ENCODE peak calls at places on chromosomes 4 and X, in five cellular contexts. One of them, this sample, is unnamed.

GRCh38 chrX:134631404-134632346 is 26.6 kb downstream of the PLAC1 start:
- DNase-seq in HCT116: no peak
- DNase-seq in A549: no peak
- DNase-seq in GM12878: no peak
- DNase-seq in IMR-90: peak
- DNase-seq in this sample: no peak

GRCh38 chrX:21781525-21781924 is 23.6 kb upstream of the SMPX start:
- DNase-seq in GM12878: no peak
- DNase-seq in IMR-90: peak
- DNase-seq in A549: no peak
- DNase-seq in HCT116: no peak
- DNase-seq in this sample: no peak

GRCh38 chrX:72003811-72004750 is 93.4 kb downstream of the NHSL2 start:
- DNase-seq in GM12878: no peak
- DNase-seq in HCT116: peak
- DNase-seq in A549: peak
- DNase-seq in IMR-90: no peak
- DNase-seq in this sample: peak

GRCh38 chr4:2387829-2388228 is 30.6 kb downstream of the ZFYVE28 start:
- DNase-seq in IMR-90: no peak
- DNase-seq in GM12878: no peak
- DNase-seq in A549: no peak
- DNase-seq in HCT116: no peak
- DNase-seq in this sample: no peak

GRCh38 chr4:39053983-39054382 is 8.0 kb upstream of the KLHL5 start:
- DNase-seq in A549: no peak
- DNase-seq in HCT116: no peak
- DNase-seq in GM12878: no peak
- DNase-seq in IMR-90: no peak
- DNase-seq in this sample: no peak

GRCh38 chrX:17443546-17443945 is 68.5 kb downstream of the NHS start:
- DNase-seq in HCT116: no peak
- DNase-seq in IMR-90: no peak
- DNase-seq in A549: no peak
- DNase-seq in GM12878: no peak
- DNase-seq in this sample: no peak

GRCh38 chr4:8344387-8344786 is 74.8 kb downstream of the HTRA3 start:
- DNase-seq in A549: no peak
- DNase-seq in HCT116: no peak
- DNase-seq in IMR-90: no peak
- DNase-seq in GM12878: no peak
- DNase-seq in this sample: no peak

GRCh38 chr4:11791808-11792207 is 363.1 kb upstream of the HS3ST1 start:
- DNase-seq in GM12878: no peak
- DNase-seq in A549: no peak
- DNase-seq in HCT116: no peak
- DNase-seq in IMR-90: no peak
- DNase-seq in this sample: no peak

GRCh38 chrX:119736206-119736764 is 22.1 kb upstream of the SOWAHD start:
- DNase-seq in GM12878: no peak
- DNase-seq in IMR-90: peak
- DNase-seq in HCT116: no peak
- DNase-seq in A549: no peak
- DNase-seq in this sample: no peak

GRCh38 chr4:186700746-186701145 is 22.9 kb downstream of the FAT1 start:
- DNase-seq in IMR-90: peak
- DNase-seq in GM12878: no peak
- DNase-seq in A549: no peak
- DNase-seq in HCT116: no peak
- DNase-seq in this sample: no peak

GRCh38 chr4:1226167-1226514 is 22.8 kb downstream of the CTBP1 start:
- DNase-seq in IMR-90: no peak
- DNase-seq in GM12878: no peak
- DNase-seq in A549: no peak
- DNase-seq in HCT116: no peak
- DNase-seq in this sample: no peak

GRCh38 chr4:36332023-36332781 is 50.8 kb downstream of the DTHD1 start:
- DNase-seq in GM12878: peak
- DNase-seq in IMR-90: no peak
- DNase-seq in HCT116: no peak
- DNase-seq in A549: no peak
- DNase-seq in this sample: peak

GRCh38 chrX:16310326-16310725 is 143.0 kb downstream of the MAGEB17 start:
- DNase-seq in IMR-90: no peak
- DNase-seq in HCT116: no peak
- DNase-seq in GM12878: no peak
- DNase-seq in A549: no peak
- DNase-seq in this sample: no peak

GRCh38 chr4:15488658-15489470 is 19.2 kb downstream of the CC2D2A start:
- DNase-seq in IMR-90: peak
- DNase-seq in GM12878: no peak
- DNase-seq in A549: no peak
- DNase-seq in HCT116: no peak
- DNase-seq in this sample: no peak

GRCh38 chr4:93813092-93813491 is 15.5 kb upstream of the ATOH1 start:
- DNase-seq in HCT116: no peak
- DNase-seq in A549: no peak
- DNase-seq in GM12878: no peak
- DNase-seq in IMR-90: no peak
- DNase-seq in this sample: no peak

GRCh38 chrX:17535229-17535628 is 160.2 kb downstream of the NHS start:
- DNase-seq in GM12878: no peak
- DNase-seq in IMR-90: peak
- DNase-seq in HCT116: peak
- DNase-seq in A549: peak
- DNase-seq in this sample: no peak

GRCh38 chr4:142846105-142846728 is at the start of gene INPP4B:
- DNase-seq in GM12878: no peak
- DNase-seq in IMR-90: peak
- DNase-seq in A549: peak
- DNase-seq in HCT116: peak
- DNase-seq in this sample: no peak

GRCh38 chr4:145808021-145808650 is 128.2 kb downstream of the C4orf51 start:
- DNase-seq in GM12878: peak
- DNase-seq in HCT116: peak
- DNase-seq in IMR-90: peak
- DNase-seq in A549: peak
- DNase-seq in this sample: no peak

GRCh38 chr4:148651991-148652390 is 209.8 kb upstream of the NR3C2 start:
- DNase-seq in A549: no peak
- DNase-seq in IMR-90: no peak
- DNase-seq in GM12878: no peak
- DNase-seq in HCT116: no peak
- DNase-seq in this sample: no peak

GRCh38 chrX:68748030-68748429 is 80.8 kb upstream of the EFNB1 start:
- DNase-seq in IMR-90: no peak
- DNase-seq in GM12878: no peak
- DNase-seq in HCT116: no peak
- DNase-seq in A549: no peak
- DNase-seq in this sample: no peak

GRCh38 chrX:54921427-54922021 is 900 bp downstream of the TRO start:
- DNase-seq in HCT116: no peak
- DNase-seq in GM12878: no peak
- DNase-seq in IMR-90: peak
- DNase-seq in A549: no peak
- DNase-seq in this sample: peak

GRCh38 chrX:106917830-106918500 is 2.2 kb upstream of the CLDN2 start:
- DNase-seq in A549: peak
- DNase-seq in IMR-90: peak
- DNase-seq in GM12878: no peak
- DNase-seq in HCT116: peak
- DNase-seq in this sample: no peak

GRCh38 chrX:50497067-50497466 is 26.4 kb upstream of the DGKK start:
- DNase-seq in GM12878: no peak
- DNase-seq in A549: no peak
- DNase-seq in IMR-90: no peak
- DNase-seq in HCT116: no peak
- DNase-seq in this sample: no peak

GRCh38 chr4:125833-126232 is 1.5 kb downstream of the ZNF718 start:
- DNase-seq in GM12878: no peak
- DNase-seq in HCT116: no peak
- DNase-seq in IMR-90: no peak
- DNase-seq in A549: no peak
- DNase-seq in this sample: no peak

GRCh38 chr4:577499-578450 is 1.7 kb upstream of the TMEM271 start:
- DNase-seq in IMR-90: no peak
- DNase-seq in HCT116: no peak
- DNase-seq in GM12878: no peak
- DNase-seq in A549: no peak
- DNase-seq in this sample: peak

GRCh38 chr4:153474251-153474650 is 8.1 kb downstream of the TMEM131L start:
- DNase-seq in IMR-90: no peak
- DNase-seq in A549: no peak
- DNase-seq in HCT116: no peak
- DNase-seq in GM12878: no peak
- DNase-seq in this sample: no peak

GRCh38 chrX:55754861-55755294 is 37.3 kb downstream of the RRAGB start:
- DNase-seq in A549: no peak
- DNase-seq in GM12878: peak
- DNase-seq in HCT116: no peak
- DNase-seq in IMR-90: no peak
- DNase-seq in this sample: no peak

DNA sequence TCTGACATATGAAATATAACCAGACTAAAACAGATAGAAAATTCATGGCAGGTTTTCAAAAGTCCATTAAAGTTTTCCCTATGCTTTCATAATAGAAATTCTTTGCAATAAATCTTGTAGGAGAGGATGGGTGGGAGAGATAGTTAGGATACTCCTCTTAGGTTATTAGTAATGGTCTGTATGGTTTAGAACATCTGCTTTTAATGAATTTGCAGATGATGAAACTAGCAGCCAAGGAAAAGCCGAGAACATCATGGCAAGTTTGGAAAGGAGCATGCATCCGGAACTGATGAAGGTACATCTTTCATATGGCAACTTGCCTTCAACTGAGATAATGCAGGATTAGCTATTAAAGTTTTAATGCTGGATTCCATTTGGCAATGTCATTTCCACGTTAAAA is 70.7 kb downstream of the DOCK11 start:
- DNase-seq in IMR-90: peak
- DNase-seq in A549: no peak
- DNase-seq in GM12878: no peak
- DNase-seq in HCT116: no peak
- DNase-seq in this sample: no peak
- TF ChIP-seq CEBPB in IMR-90: no peak
- TF ChIP-seq CEBPB in A549: no peak
- TF ChIP-seq CEBPB in GM12878: no peak
- TF ChIP-seq CEBPB in HCT116: no peak
- TF ChIP-seq CEBPB in this sample: no peak

GRCh38 chr4:108620933-108621905 is 843 bp downstream of the RPL34 start:
- DNase-seq in A549: no peak
- DNase-seq in HCT116: no peak
- DNase-seq in GM12878: no peak
- DNase-seq in IMR-90: peak
- DNase-seq in this sample: no peak

GRCh38 chr4:108622828-108623227 is 2.5 kb downstream of the RPL34 start:
- DNase-seq in GM12878: no peak
- DNase-seq in A549: no peak
- DNase-seq in HCT116: no peak
- DNase-seq in IMR-90: no peak
- DNase-seq in this sample: no peak

GRCh38 chr4:108619372-108620100 is 840 bp upstream of the RPL34 start:
- DNase-seq in HCT116: no peak
- DNase-seq in IMR-90: no peak
- DNase-seq in A549: no peak
- DNase-seq in GM12878: no peak
- DNase-seq in this sample: no peak

GRCh38 chr4:108622022-108622421 is 1.6 kb downstream of the RPL34 start:
- DNase-seq in A549: no peak
- DNase-seq in IMR-90: no peak
- DNase-seq in GM12878: no peak
- DNase-seq in HCT116: no peak
- DNase-seq in this sample: no peak

GRCh38 chr4:108620101-108620932 is at the start of gene RPL34:
- DNase-seq in A549: peak
- DNase-seq in GM12878: peak
- DNase-seq in HCT116: peak
- DNase-seq in IMR-90: peak
- DNase-seq in this sample: peak
- TF ChIP-seq POLR2A in A549: peak
- TF ChIP-seq POLR2A in GM12878: peak
- TF ChIP-seq POLR2A in HCT116: peak
- TF ChIP-seq POLR2A in IMR-90: peak
- TF ChIP-seq POLR2A in this sample: peak

DNA sequence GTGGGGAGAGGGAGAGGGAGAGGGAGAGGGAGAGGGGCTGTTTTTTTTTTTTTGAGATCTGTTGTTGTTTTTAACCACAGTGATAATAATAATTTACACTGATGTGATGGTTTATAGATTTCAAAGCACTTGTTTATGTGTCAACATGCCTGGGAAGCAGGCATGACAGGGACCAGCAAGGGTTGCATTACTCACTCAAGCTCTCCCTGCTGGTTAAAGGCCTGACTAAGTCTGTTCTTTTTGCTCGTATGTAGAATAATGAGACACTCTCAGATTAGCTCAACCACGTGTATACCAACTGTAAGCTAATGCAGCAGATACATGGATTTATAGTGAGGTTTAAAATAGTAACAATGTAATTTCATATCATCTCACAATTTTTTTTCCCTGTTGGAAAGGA is 134.6 kb upstream of the BOD1L1 start:
- DNase-seq in IMR-90: peak
- DNase-seq in GM12878: no peak
- DNase-seq in HCT116: no peak
- DNase-seq in A549: no peak
- DNase-seq in this sample: no peak
- TF ChIP-seq CEBPB in IMR-90: no peak
- TF ChIP-seq CEBPB in GM12878: no peak
- TF ChIP-seq CEBPB in HCT116: no peak
- TF ChIP-seq CEBPB in A549: no peak
- TF ChIP-seq CEBPB in this sample: no peak

GRCh38 chrX:23667239-23668177 is at the start of gene PRDX4:
- DNase-seq in GM12878: peak
- DNase-seq in IMR-90: peak
- DNase-seq in A549: peak
- DNase-seq in HCT116: peak
- DNase-seq in this sample: peak
- TF ChIP-seq POLR2A in GM12878: peak
- TF ChIP-seq POLR2A in IMR-90: peak
- TF ChIP-seq POLR2A in A549: peak
- TF ChIP-seq POLR2A in HCT116: peak
- TF ChIP-seq POLR2A in this sample: peak

GRCh38 chr4:88162636-88163035 is 4.2 kb upstream of the ABCG2 start:
- DNase-seq in GM12878: no peak
- DNase-seq in IMR-90: no peak
- DNase-seq in A549: no peak
- DNase-seq in HCT116: no peak
- DNase-seq in this sample: no peak

GRCh38 chr4:88163286-88163685 is 4.8 kb upstream of the ABCG2 start:
- DNase-seq in A549: no peak
- DNase-seq in IMR-90: no peak
- DNase-seq in HCT116: no peak
- DNase-seq in GM12878: no peak
- DNase-seq in this sample: no peak

GRCh38 chr4:88159137-88159725 is 792 bp upstream of the ABCG2 start:
- DNase-seq in IMR-90: no peak
- DNase-seq in A549: peak
- DNase-seq in GM12878: no peak
- DNase-seq in HCT116: peak
- DNase-seq in this sample: no peak

GRCh38 chr4:88158038-88158359 is 440 bp downstream of the ABCG2 start:
- DNase-seq in HCT116: no peak
- DNase-seq in GM12878: no peak
- DNase-seq in IMR-90: no peak
- DNase-seq in A549: no peak
- DNase-seq in this sample: no peak

GRCh38 chr4:88158360-88159136 is at the start of gene ABCG2:
- DNase-seq in A549: peak
- DNase-seq in GM12878: no peak
- DNase-seq in IMR-90: peak
- DNase-seq in HCT116: no peak
- DNase-seq in this sample: peak
- TF ChIP-seq CEBPB in A549: no peak
- TF ChIP-seq CEBPB in GM12878: no peak
- TF ChIP-seq CEBPB in IMR-90: no peak
- TF ChIP-seq CEBPB in HCT116: no peak
- TF ChIP-seq CEBPB in this sample: no peak